ENCODE peak calls at places on chromosomes 4 and X, in seven cellular contexts. W, S, R, T, I, G and P are unnamed samples.

GRCh38 chr4:41396869-41397268 is 140.1 kb downstream of the UCHL1 start:
- DNase-seq in G (no peak), R (no peak), T (no peak), I (no peak), S (no peak), W (no peak), P (no peak)

GRCh38 chr4:99690472-99690871 is 32.8 kb upstream of the C4orf54 start:
- DNase-seq in R (no peak), G (no peak), T (no peak), S (no peak), W (no peak), I (no peak), P (no peak)

GRCh38 chr4:5780831-5781480 is 70.0 kb downstream of the EVC start:
- DNase-seq in S (no peak), I (no peak), W (no peak), G (no peak), T (no peak), R (no peak), P (peak; percentile 21)

GRCh38 chr4:56739104-56739777 is 58.1 kb upstream of the HOPX start:
- DNase-seq in W (no peak), G (no peak), I (no peak), R (peak; percentile 15), T (no peak), S (no peak), P (no peak)

GRCh38 chrX:104482757-104483156 is 83.2 kb upstream of the IL1RAPL2 start:
- DNase-seq in T (no peak), S (no peak), W (no peak), G (no peak), R (peak; percentile 15), I (no peak), P (no peak)

GRCh38 chrX:130245441-130245840 is 23.3 kb downstream of the ZNF280C start:
- DNase-seq in W (no peak), T (no peak), G (no peak), S (no peak), R (no peak), I (no peak), P (no peak)

GRCh38 chrX:27598312-27598711 is 8.2 kb downstream of the DCAF8L2 start:
- DNase-seq in R (no peak), S (no peak), I (peak; percentile 31), W (no peak), T (no peak), G (no peak), P (no peak)

GRCh38 chr4:34293459-34293858 is 1950.9 kb downstream of the ARAP2 start:
- DNase-seq in W (no peak), I (no peak), G (no peak), R (no peak), T (no peak), S (peak; percentile 72), P (no peak)

GRCh38 chrX:68659385-68659784 is 11.9 kb downstream of the STARD8 start:
- DNase-seq in T (no peak), S (no peak), I (no peak), W (no peak), G (no peak), R (peak; percentile 13), P (no peak)

GRCh38 chr4:180565856-180566431 is 1677.3 kb upstream of the TENM3 start:
- DNase-seq in T (no peak), G (no peak), S (no peak), W (no peak), R (no peak), I (no peak), P (no peak)
- H3K27ac ChIP-seq in T (no peak overlapping the region), G (no peak overlapping the region), S (no peak overlapping the region), W (no peak overlapping the region), R (no peak overlapping the region), I (no peak overlapping the region), P (no peak overlapping the region)

GRCh38 chrX:153725039-153725831 is 579 bp downstream of the ABCD1 start:
- DNase-seq in I (no peak), S (no peak), W (peak; percentile 41), R (peak; percentile 19), G (no peak), T (no peak), P (peak; percentile 75)
- H3K27ac ChIP-seq in I (peak overlapping the region; percentile 88), S (peak overlapping the region; percentile 85), W (peak overlapping the region; percentile 83), R (peak overlapping the region; percentile 79), G (peak overlapping the region; percentile 85), T (peak overlapping the region; percentile 72), P (peak overlapping the region; percentile 76)

GRCh38 chr4:185991750-185992149 is 77.2 kb upstream of the TLR3 start:
- DNase-seq in G (no peak), W (no peak), R (no peak), S (no peak), I (no peak), T (no peak), P (no peak)

GRCh38 chr4:185993328-185993973 is 75.5 kb upstream of the TLR3 start:
- DNase-seq in W (no peak), S (no peak), R (no peak), G (no peak), I (no peak), T (no peak), P (no peak)

GRCh38 chr4:185995665-185996064 is 73.3 kb upstream of the TLR3 start:
- DNase-seq in R (no peak), T (no peak), S (no peak), W (no peak), I (no peak), G (no peak), P (no peak)

GRCh38 chr4:185994750-185995149 is 74.2 kb upstream of the TLR3 start:
- DNase-seq in R (no peak), W (no peak), G (no peak), I (no peak), S (no peak), T (no peak), P (no peak)

DNA sequence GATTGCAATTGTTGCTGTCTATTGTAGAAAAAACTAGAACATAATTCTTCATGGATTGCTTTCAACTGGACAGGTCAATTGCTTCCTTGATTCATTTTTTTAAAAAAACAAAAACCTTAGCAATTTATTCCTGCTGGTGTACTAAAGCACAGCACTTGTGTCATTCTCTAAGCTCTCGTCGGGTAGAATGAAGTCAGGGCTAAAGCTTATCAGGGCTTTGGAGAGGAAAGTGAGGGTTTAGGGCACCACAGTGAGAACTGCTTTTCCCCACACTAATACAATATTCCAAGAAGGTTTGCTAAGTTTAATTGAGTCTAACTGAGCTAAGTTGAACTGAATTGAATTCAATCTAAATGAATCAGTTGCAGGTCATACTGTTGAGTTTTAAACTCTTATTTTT is 76.4 kb upstream of the TLR3 start:
- DNase-seq in G (no peak), R (no peak), W (no peak), T (no peak), I (no peak), S (no peak), P (no peak)
- H3K27ac ChIP-seq in G (no peak overlapping the region), R (no peak overlapping the region), W (no peak overlapping the region), T (no peak overlapping the region), I (no peak overlapping the region), S (no peak overlapping the region), P (no peak overlapping the region)

GRCh38 chr4:101065346-101065745 is 282.0 kb downstream of the PPP3CA start:
- DNase-seq in W (no peak), T (no peak), G (no peak), S (no peak), I (no peak), R (no peak), P (no peak)
- H3K27ac ChIP-seq in W (no peak overlapping the region), T (no peak overlapping the region), G (no peak overlapping the region), S (no peak overlapping the region), I (no peak overlapping the region), R (no peak overlapping the region), P (no peak overlapping the region)

GRCh38 chr4:139163806-139164206 is 13.2 kb downstream of the ELF2 start:
- DNase-seq in T (no peak), G (no peak), R (no peak), I (no peak), S (no peak), W (no peak), P (no peak)
- H3K27ac ChIP-seq in T (no peak overlapping the region), G (no peak overlapping the region), R (no peak overlapping the region), I (no peak overlapping the region), S (no peak overlapping the region), W (no peak overlapping the region), P (no peak overlapping the region)

GRCh38 chrX:9369802-9370291 is 95.0 kb upstream of the TBL1X start:
- DNase-seq in R (no peak), G (no peak), T (no peak), W (no peak), I (no peak), S (no peak), P (no peak)
- H3K27ac ChIP-seq in R (no peak overlapping the region), G (no peak overlapping the region), T (no peak overlapping the region), W (no peak overlapping the region), I (no peak overlapping the region), S (no peak overlapping the region), P (no peak overlapping the region)

GRCh38 chrX:37350034-37350365 is 836 bp downstream of the PRRG1 start:
- DNase-seq in T (no peak), S (no peak), G (no peak), W (no peak), I (no peak), R (peak; percentile 39), P (no peak)
- H3K27ac ChIP-seq in T (no peak overlapping the region), S (no peak overlapping the region), G (peak overlapping the region; percentile 89), W (no peak overlapping the region), I (peak overlapping the region; percentile 78), R (peak overlapping the region; percentile 41), P (peak overlapping the region; percentile 86)

GRCh38 chrX:21812628-21813027 is 26.8 kb upstream of the MBTPS2 start:
- DNase-seq in R (no peak), S (no peak), G (no peak), T (no peak), W (no peak), I (no peak), P (no peak)

GRCh38 chrX:21811832-21812231 is 27.6 kb upstream of the MBTPS2 start:
- DNase-seq in I (no peak), G (no peak), W (no peak), R (no peak), S (no peak), T (no peak), P (no peak)

GRCh38 chrX:21813612-21814368 is 25.6 kb upstream of the MBTPS2 start:
- DNase-seq in R (no peak), T (no peak), W (no peak), I (no peak), S (no peak), G (no peak), P (no peak)
- H3K27ac ChIP-seq in R (no peak overlapping the region), T (no peak overlapping the region), W (no peak overlapping the region), I (no peak overlapping the region), S (no peak overlapping the region), G (no peak overlapping the region), P (no peak overlapping the region)